ENCODE peak calls at places on chromosomes 16 and 17, in four cellular contexts. B is body of pancreas, D is HFF-Myc, U is cardiac septum. X is an unnamed sample.

GRCh38 chr17:17868637-17869522 is 32.1 kb upstream of the SREBF1 start:
- DNase-seq in B (no peak), D (no peak), U (no peak), X (no peak)

GRCh38 chr17:50218071-50218759 is 16.8 kb upstream of the COL1A1 start:
- DNase-seq in U (no peak), B (no peak), D (no peak), X (no peak)

GRCh38 chr16:76487411-76488064 is 210.3 kb downstream of the CNTNAP4 start:
- DNase-seq in U (no peak), D (no peak), B (no peak), X (no peak)

GRCh38 chr17:49748791-49749190 is 15.1 kb downstream of the FAM117A start:
- DNase-seq in D (no peak), B (no peak), U (no peak), X (no peak)

GRCh38 chr17:19713901-19714361 is 2.5 kb downstream of the SLC47A2 start:
- DNase-seq in D (no peak), U (no peak), B (no peak), X (no peak)

GRCh38 chr16:27726621-27727275 is 176.8 kb downstream of the KATNIP start:
- DNase-seq in B (no peak), U (no peak), D (peak; percentile 9), X (peak; percentile 34)

GRCh38 chr17:79696159-79696982 is 34.4 kb upstream of the ENPP7 start:
- DNase-seq in D (no peak), B (no peak), U (no peak), X (no peak)

GRCh38 chr16:76194621-76195015 is 82.6 kb upstream of the CNTNAP4 start:
- DNase-seq in B (no peak), U (no peak), D (no peak), X (no peak)

X was measured in posterior vena cava.